ENCODE peak calls at places on chromosomes 16 and 17, in four cellular contexts. B is SK-N-SH, T is K562, H is GM12878. A is an unnamed sample.

GRCh38 chr16:49540836-49541235 is 167.2 kb downstream of the C16orf78 start:
- DNase-seq in B (no peak), T (no peak), H (no peak), A (no peak)

GRCh38 chr16:10128397-10129258 is 53.6 kb downstream of the GRIN2A start:
- DNase-seq in T (no peak), H (no peak), B (no peak), A (no peak)

GRCh38 chr17:10743316-10744009 is 13.6 kb upstream of the TMEM220 start:
- DNase-seq in T (no peak), H (no peak), B (no peak), A (no peak)

GRCh38 chr16:22075776-22076175 is 16.6 kb upstream of the VWA3A start:
- DNase-seq in T (no peak), H (no peak), B (no peak), A (no peak)

GRCh38 chr17:82246365-82247174 is 17.7 kb downstream of the SLC16A3 start:
- DNase-seq in B (peak), T (peak), H (no peak), A (no peak)

GRCh38 chr17:77515227-77515626 is 374.5 kb downstream of the SEC14L1 start:
- DNase-seq in T (no peak), H (no peak), B (no peak), A (no peak)

GRCh38 chr17:45388604-45389325 is 43.9 kb downstream of the ARHGAP27 start:
- DNase-seq in B (no peak), H (no peak), T (no peak), A (no peak)

GRCh38 chr17:34443832-34444469 is 80.9 kb upstream of the CCL1 start:
- DNase-seq in H (no peak), B (peak), T (peak), A (no peak)

GRCh38 chr17:59508999-59509398 is 56.4 kb upstream of the DHX40 start:
- DNase-seq in T (no peak), H (no peak), B (no peak), A (no peak)

GRCh38 chr16:56970934-56971767 is 9.4 kb downstream of the CETP start:
- DNase-seq in T (no peak), H (peak), B (no peak), A (no peak)

GRCh38 chr16:30585022-30585399 is 486 bp downstream of the ZNF785 start:
- DNase-seq in H (no peak), B (peak), T (no peak), A (no peak)

GRCh38 chr16:23902223-23903000 is 66.6 kb downstream of the PRKCB start:
- DNase-seq in T (peak), H (no peak), B (no peak), A (no peak)

GRCh38 chr16:53991181-53992056 is 287.5 kb downstream of the FTO start:
- DNase-seq in H (no peak), B (no peak), T (no peak), A (no peak)

GRCh38 chr17:44084131-44084538 is 13.6 kb downstream of the G6PC3 start:
- DNase-seq in B (peak), H (no peak), T (peak), A (no peak)

GRCh38 chr16:15482068-15482747 is 47.8 kb downstream of the BMERB1 start:
- DNase-seq in B (peak), T (peak), H (no peak), A (peak)

GRCh38 chr17:67481808-67482207 is 104.7 kb downstream of the PITPNC1 start:
- DNase-seq in H (no peak), B (no peak), T (no peak), A (no peak)

GRCh38 chr16:57807252-57807967 is 5.1 kb upstream of the KIFC3 start:
- DNase-seq in H (no peak), T (no peak), B (no peak), A (no peak)

DNA sequence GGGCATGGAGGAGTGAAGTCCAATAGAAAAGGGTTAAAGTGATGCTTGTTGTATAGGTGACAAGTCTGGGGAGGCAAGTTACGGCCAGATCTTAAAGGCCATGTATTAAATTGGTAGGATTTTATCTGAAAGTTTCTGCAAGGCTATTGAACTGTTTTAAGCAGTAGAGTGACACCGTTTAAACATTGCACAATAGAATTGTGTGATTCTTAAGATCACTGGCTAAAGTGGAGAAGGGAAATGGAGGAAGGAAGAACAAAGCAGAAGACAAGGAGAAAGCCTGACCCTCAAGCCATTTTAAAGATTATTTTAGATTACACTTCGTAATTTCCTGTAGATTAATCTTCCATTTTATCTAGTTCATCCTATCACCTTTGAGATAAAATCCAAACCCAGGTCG is 5.6 kb upstream of the MPHOSPH6 start:
- DNase-seq in T (no peak), B (no peak), H (no peak), A (no peak)
- H2AFZ ChIP-seq in T (no peak), B (no peak), H (no peak), A (no peak)

GRCh38 chr16:86862596-86862995 is 284.2 kb downstream of the FOXL1 start:
- DNase-seq in T (no peak), B (no peak), H (no peak), A (no peak)
- TF ChIP-seq ZBTB33 in T (no peak), B (no peak), H (no peak), A (no peak)

GRCh38 chr17:73156887-73157870 is 7.6 kb upstream of the SSTR2 start:
- DNase-seq in H (peak), B (peak), T (no peak), A (no peak)
- H2AFZ ChIP-seq in H (peak), B (no peak), T (no peak), A (no peak)

DNA sequence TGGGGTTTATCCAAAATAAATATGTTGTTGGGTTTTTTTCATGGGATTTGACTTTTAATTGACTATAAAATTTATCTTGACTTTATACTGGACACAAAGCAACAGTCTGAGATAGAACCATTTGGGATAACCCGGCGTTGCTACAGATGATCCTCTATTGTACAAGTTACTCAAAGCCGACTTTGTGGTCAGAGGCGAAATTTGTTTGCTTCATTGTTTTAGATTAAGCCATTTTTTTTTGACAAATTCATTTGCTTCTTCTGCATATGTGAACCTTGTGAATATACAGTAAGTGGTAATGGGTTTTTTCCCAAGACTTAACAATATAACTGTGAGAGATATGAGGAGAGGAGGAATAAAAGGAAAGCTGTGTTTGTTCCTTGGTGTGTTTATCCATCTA is 11.8 kb downstream of the MYO1D start:
- DNase-seq in B (no peak), H (no peak), T (no peak), A (no peak)
- TF ChIP-seq ZBTB33 in B (no peak), H (no peak), T (no peak), A (no peak)

GRCh38 chr17:47821031-47821423 is 567 bp downstream of the OSBPL7 start:
- DNase-seq in T (peak), B (no peak), H (no peak), A (no peak)
- H2AFZ ChIP-seq in T (peak), B (peak), H (peak), A (no peak)